ENCODE peak calls at places on chromosome X, in six cellular contexts. M is left lung; B is neural crest cell; V is activated CD8-positive, alpha-beta T cell treated with anti-CD3 and anti-CD28 coated beads for 36 hours; P is adrenal gland; D is fibroblast of lung. U is an unnamed sample.

GRCh38 chrX:28665778-28666177 is 78.5 kb downstream of the IL1RAPL1 start:
- DNase-seq in P (no peak), D (no peak), B (no peak), V (no peak), M (no peak), U (no peak)

GRCh38 chrX:70088281-70088680 is 26.0 kb downstream of the OTUD6A start:
- DNase-seq in D (no peak), B (no peak), M (no peak), V (no peak), P (no peak), U (no peak)

GRCh38 chrX:19512961-19513360 is 2.3 kb downstream of the MAP3K15 start:
- DNase-seq in V (peak; percentile 39), D (no peak), B (no peak), P (peak; percentile 75), M (no peak), U (no peak)

GRCh38 chrX:65744965-65745364 is 77.5 kb downstream of the MSN start:
- DNase-seq in B (no peak), V (no peak), P (no peak), D (no peak), M (no peak), U (no peak)

GRCh38 chrX:155923200-155923599 is 42.1 kb downstream of the VAMP7 start:
- DNase-seq in P (no peak), B (no peak), V (no peak), D (no peak), M (no peak), U (no peak)

GRCh38 chrX:24782011-24782410 is 88.3 kb downstream of the POLA1 start:
- DNase-seq in V (no peak), B (no peak), P (no peak), M (no peak), D (no peak), U (no peak)

GRCh38 chrX:140274761-140275525 is 229.9 kb downstream of the SOX3 start:
- DNase-seq in B (no peak), V (no peak), M (no peak), P (no peak), D (peak; percentile 91), U (no peak)

GRCh38 chrX:18973527-18974192 is 10.3 kb downstream of the PHKA2 start:
- DNase-seq in M (no peak), P (no peak), V (no peak), D (no peak), B (no peak), U (no peak)

GRCh38 chrX:75546724-75547123 is 23.9 kb upstream of the ZDHHC15 start:
- DNase-seq in B (no peak), D (no peak), V (no peak), M (no peak), P (no peak), U (no peak)

GRCh38 chrX:19017271-19017670 is 33.4 kb upstream of the PHKA2 start:
- DNase-seq in V (no peak), B (peak; percentile 2), P (peak; percentile 10), M (no peak), D (peak; percentile 7), U (no peak)

GRCh38 chrX:3939967-3940610 is 226.6 kb upstream of the PRKX start:
- DNase-seq in D (peak; percentile 6), V (no peak), M (no peak), B (peak; percentile 6), P (no peak), U (no peak)

GRCh38 chrX:107135076-107135964 is 16.7 kb upstream of the RBM41 start:
- DNase-seq in P (no peak), B (no peak), M (no peak), V (peak; percentile 48), D (peak; percentile 73), U (no peak)

GRCh38 chrX:65681810-65682209 is 14.4 kb downstream of the MSN start:
- DNase-seq in M (no peak), V (no peak), P (no peak), B (no peak), D (no peak), U (no peak)

GRCh38 chrX:135449637-135450550 is 28.1 kb downstream of the SMIM10L2A start:
- DNase-seq in P (no peak), V (no peak), D (no peak), M (no peak), B (no peak), U (no peak)

GRCh38 chrX:110915120-110915519 is 119.5 kb upstream of the CHRDL1 start:
- DNase-seq in B (no peak), V (no peak), M (no peak), P (no peak), D (peak; percentile 88), U (no peak)

GRCh38 chrX:123570011-123570590 is 162.8 kb downstream of the THOC2 start:
- DNase-seq in P (no peak), V (no peak), D (no peak), B (no peak), M (no peak), U (no peak)

GRCh38 chrX:135484636-135485289 is 35.7 kb upstream of the INTS6L start:
- DNase-seq in V (peak; percentile 24), B (no peak), D (peak; percentile 55), M (no peak), P (peak; percentile 43), U (no peak)

GRCh38 chrX:110304884-110305283 is 13.0 kb downstream of the AMMECR1 start:
- DNase-seq in D (no peak), V (no peak), M (no peak), B (no peak), P (no peak), U (no peak)

GRCh38 chrX:12802741-12803140 is 11.5 kb downstream of the PRPS2 start:
- DNase-seq in D (no peak), B (no peak), P (no peak), V (peak; percentile 9), M (no peak), U (no peak)

GRCh38 chrX:114500622-114501021 is 83.3 kb upstream of the HTR2C start:
- DNase-seq in B (no peak), M (no peak), P (no peak), V (no peak), D (no peak), U (no peak)

GRCh38 chrX:106606583-106606982 is 5.2 kb upstream of the RADX start:
- DNase-seq in P (no peak), V (no peak), D (no peak), M (no peak), B (no peak), U (no peak)

GRCh38 chrX:152926279-152926678 is 28.4 kb downstream of the ZNF185 start:
- DNase-seq in B (peak; percentile 41), D (peak; percentile 67), P (peak; percentile 86), M (no peak), V (peak; percentile 78), U (peak; percentile 22)
- TF ChIP-seq CTCF in B (peak; percentile 55), D (peak; percentile 46), P (peak; percentile 56), M (no peak), V (no peak), U (peak; percentile 39)

DNA sequence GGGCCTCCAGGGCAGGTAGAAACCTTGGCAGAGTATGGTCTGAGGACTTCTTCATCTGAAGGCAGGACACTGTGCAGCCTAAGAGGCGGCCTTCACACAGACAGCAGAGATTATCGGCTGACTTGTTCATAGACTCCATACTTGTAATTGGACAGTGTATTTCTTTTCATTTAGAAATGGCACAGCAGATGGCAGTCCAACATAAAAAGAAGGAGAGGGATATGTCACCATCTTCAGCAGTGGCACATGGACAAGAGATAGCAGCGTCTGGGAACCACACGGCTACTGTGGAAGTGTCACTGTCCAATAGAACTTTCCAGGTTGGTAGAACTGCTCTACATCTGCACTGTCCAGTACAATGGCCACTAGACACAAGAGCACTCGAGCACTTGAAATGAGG is 21.7 kb upstream of the GEMIN8 start:
- DNase-seq in M (no peak), V (no peak), D (no peak), P (no peak), B (no peak), U (no peak)
- TF ChIP-seq CTCF in M (no peak), V (no peak), D (no peak), P (no peak), B (no peak), U (no peak)

GRCh38 chrX:9339603-9340569 is 125.0 kb upstream of the TBL1X start:
- DNase-seq in P (peak; percentile 8), M (no peak), V (peak; percentile 10), D (no peak), B (no peak), U (no peak)

GRCh38 chrX:9343971-9344370 is 120.9 kb upstream of the TBL1X start:
- DNase-seq in V (no peak), M (no peak), B (no peak), D (no peak), P (no peak), U (no peak)

GRCh38 chrX:9340619-9341304 is 124.1 kb upstream of the TBL1X start:
- DNase-seq in B (no peak), D (peak; percentile 70), M (peak; percentile 58), V (peak; percentile 51), P (peak; percentile 28), U (no peak)

GRCh38 chrX:9342581-9343051 is 122.2 kb upstream of the TBL1X start:
- DNase-seq in D (peak; percentile 80), P (peak; percentile 84), V (peak; percentile 32), M (peak; percentile 88), B (peak; percentile 47), U (peak; percentile 38)

DNA sequence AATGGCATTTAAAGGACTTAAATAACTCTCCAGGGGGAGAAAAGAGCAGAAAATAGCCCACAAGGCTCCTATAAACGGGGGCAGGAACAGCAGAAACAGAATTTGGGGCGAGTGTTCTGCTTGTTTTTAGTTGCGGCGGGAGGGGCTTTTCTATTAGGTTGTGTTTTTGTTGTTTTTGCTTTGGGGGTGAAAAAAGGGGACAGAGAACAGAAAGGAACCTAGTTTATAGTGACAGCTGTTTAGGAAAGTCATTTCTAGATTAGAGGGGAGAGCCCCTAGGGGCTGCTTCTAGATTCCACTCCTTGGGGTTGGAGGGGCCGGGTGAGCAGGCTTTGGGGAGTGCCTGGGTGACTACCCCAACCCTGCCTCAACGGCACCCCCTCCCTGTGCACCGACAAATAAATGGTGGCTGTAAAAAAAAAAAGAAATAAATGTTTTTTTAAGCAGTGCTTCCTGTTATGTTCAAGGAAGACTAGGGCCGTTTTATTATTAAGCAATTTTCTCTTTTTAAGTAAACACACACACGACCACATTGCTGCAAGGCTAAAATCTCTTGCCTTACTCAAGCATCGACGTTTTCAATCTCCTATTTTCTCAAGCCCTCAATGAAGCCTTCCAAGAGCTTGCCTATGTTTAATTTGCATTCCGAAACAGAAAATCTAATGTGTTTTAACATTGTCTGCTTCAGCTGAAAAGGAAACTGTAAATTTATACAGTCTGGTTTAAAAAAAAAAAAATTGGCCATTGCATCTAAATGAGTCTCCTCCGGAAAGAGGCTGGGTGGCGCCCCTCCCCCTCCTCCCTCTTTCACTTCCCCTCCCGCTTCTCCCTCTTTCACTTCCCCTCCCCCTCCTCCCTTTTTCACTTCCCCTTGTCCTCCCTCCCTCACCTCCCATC is 123.3 kb upstream of the TBL1X start:
- DNase-seq in P (peak; percentile 69), V (peak; percentile 83), M (peak; percentile 84), B (no peak), D (peak; percentile 53), U (no peak)
- TF ChIP-seq CTCF in P (no peak), V (no peak), M (no peak), B (no peak), D (no peak), U (no peak)

GRCh38 chrX:874061-874460 is 243.5 kb downstream of the SHOX start:
- DNase-seq in V (no peak), B (no peak), D (no peak), P (no peak), M (no peak), U (no peak)

GRCh38 chrX:872090-872489 is 241.5 kb downstream of the SHOX start:
- DNase-seq in V (no peak), D (no peak), B (no peak), P (no peak), M (no peak), U (no peak)

GRCh38 chrX:868248-868647 is 237.7 kb downstream of the SHOX start:
- DNase-seq in M (no peak), V (no peak), P (no peak), B (no peak), D (no peak), U (no peak)

GRCh38 chrX:873016-873415 is 242.4 kb downstream of the SHOX start:
- DNase-seq in P (no peak), D (no peak), B (no peak), V (no peak), M (no peak), U (no peak)
- TF ChIP-seq CTCF in P (no peak), D (no peak), B (no peak), V (no peak), M (no peak), U (no peak)

U was measured in progenitor cell of endocrine pancreas.